ENCODE peak calls at places on chromosomes 7 and 10, in four cellular contexts. One of them, this sample, is unnamed.
A peak's percentile ranks its signal among the peaks of the same experiment; 100 is the strongest.

GRCh38 chr7:149495785-149496641 is 1.6 kb downstream of the ZNF746 start:
- DNase-seq in K562: peak; percentile 89
- DNase-seq in GM12878: no peak
- DNase-seq in HL-60: no peak
- DNase-seq in this sample: no peak

GRCh38 chr7:31114593-31115343 is 62.7 kb downstream of the ADCYAP1R1 start:
- DNase-seq in HL-60: no peak
- DNase-seq in GM12878: no peak
- DNase-seq in K562: no peak
- DNase-seq in this sample: no peak

GRCh38 chr7:107505997-107506682 is 36.3 kb downstream of the GPR22 start:
- DNase-seq in GM12878: no peak
- DNase-seq in K562: peak; percentile 16
- DNase-seq in HL-60: no peak
- DNase-seq in this sample: no peak

GRCh38 chr10:15118615-15119014 is 21.5 kb downstream of the RPP38 start:
- DNase-seq in HL-60: peak; percentile 38
- DNase-seq in GM12878: peak; percentile 24
- DNase-seq in K562: no peak
- DNase-seq in this sample: no peak

GRCh38 chr10:47288236-47288635 is 11.8 kb upstream of the GDF10 start:
- DNase-seq in HL-60: no peak
- DNase-seq in GM12878: no peak
- DNase-seq in K562: no peak
- DNase-seq in this sample: no peak

GRCh38 chr10:52659085-52659484 is 113.5 kb downstream of the MBL2 start:
- DNase-seq in HL-60: no peak
- DNase-seq in K562: no peak
- DNase-seq in GM12878: no peak
- DNase-seq in this sample: no peak

GRCh38 chr7:42247301-42247700 is 10.3 kb upstream of the GLI3 start:
- DNase-seq in GM12878: no peak
- DNase-seq in HL-60: no peak
- DNase-seq in K562: no peak
- DNase-seq in this sample: no peak

GRCh38 chr10:85604884-85605283 is 761.7 kb downstream of the GRID1 start:
- DNase-seq in K562: no peak
- DNase-seq in GM12878: no peak
- DNase-seq in HL-60: no peak
- DNase-seq in this sample: no peak

GRCh38 chr7:45711161-45711490 is 137.0 kb downstream of the ADCY1 start:
- DNase-seq in K562: no peak
- DNase-seq in GM12878: no peak
- DNase-seq in HL-60: no peak
- DNase-seq in this sample: no peak

GRCh38 chr10:73922007-73922863 is 11.3 kb downstream of the PLAU start:
- DNase-seq in K562: no peak
- DNase-seq in HL-60: no peak
- DNase-seq in GM12878: no peak
- DNase-seq in this sample: no peak

GRCh38 chr7:30465342-30466170 is 13.0 kb downstream of the NOD1 start:
- DNase-seq in GM12878: no peak
- DNase-seq in K562: no peak
- DNase-seq in HL-60: peak; percentile 22
- DNase-seq in this sample: no peak

GRCh38 chr7:128000048-128000447 is 31.2 kb downstream of the LRRC4 start:
- DNase-seq in HL-60: peak; percentile 46
- DNase-seq in GM12878: no peak
- DNase-seq in K562: no peak
- DNase-seq in this sample: no peak

GRCh38 chr7:120857558-120858298 is at the start of gene TSPAN12:
- DNase-seq in GM12878: no peak
- DNase-seq in K562: peak; percentile 86
- DNase-seq in HL-60: peak; percentile 30
- DNase-seq in this sample: peak; percentile 77

GRCh38 chr10:77233466-77233865 is 404.1 kb downstream of the KCNMA1 start:
- DNase-seq in GM12878: no peak
- DNase-seq in HL-60: no peak
- DNase-seq in K562: no peak
- DNase-seq in this sample: no peak

GRCh38 chr7:100952641-100953040 is 3.3 kb downstream of the MUC3A start:
- DNase-seq in K562: no peak
- DNase-seq in HL-60: no peak
- DNase-seq in GM12878: no peak
- DNase-seq in this sample: no peak

GRCh38 chr7:112134039-112134438 is 72.2 kb downstream of the DOCK4 start:
- DNase-seq in HL-60: no peak
- DNase-seq in K562: no peak
- DNase-seq in GM12878: no peak
- DNase-seq in this sample: no peak

GRCh38 chr7:18873674-18874341 is 243.6 kb downstream of the TWIST1 start:
- DNase-seq in K562: no peak
- DNase-seq in HL-60: no peak
- DNase-seq in GM12878: no peak
- DNase-seq in this sample: no peak

GRCh38 chr7:34320926-34321609 is 336.9 kb upstream of the NPSR1 start:
- DNase-seq in K562: peak; percentile 59
- DNase-seq in HL-60: peak; percentile 29
- DNase-seq in GM12878: peak; percentile 7
- DNase-seq in this sample: peak; percentile 57

GRCh38 chr7:37439282-37440021 is 9.2 kb downstream of the ELMO1 start:
- DNase-seq in K562: no peak
- DNase-seq in HL-60: no peak
- DNase-seq in GM12878: no peak
- DNase-seq in this sample: no peak

GRCh38 chr10:113552723-113553122 is at the start of gene HABP2:
- DNase-seq in HL-60: no peak
- DNase-seq in K562: no peak
- DNase-seq in GM12878: no peak
- DNase-seq in this sample: no peak

GRCh38 chr10:6203331-6204062 is 765 bp downstream of the PFKFB3 start:
- DNase-seq in HL-60: peak; percentile 1
- DNase-seq in K562: peak; percentile 67
- DNase-seq in GM12878: no peak
- DNase-seq in this sample: peak; percentile 83

GRCh38 chr7:151199196-151199874 is 11.0 kb downstream of the H2BK1 start:
- DNase-seq in K562: no peak
- DNase-seq in HL-60: no peak
- DNase-seq in GM12878: no peak
- DNase-seq in this sample: no peak

GRCh38 chr7:70712942-70713341 is 419.0 kb upstream of the GALNT17 start:
- DNase-seq in GM12878: no peak
- DNase-seq in K562: no peak
- DNase-seq in HL-60: no peak
- DNase-seq in this sample: no peak

GRCh38 chr7:92872701-92873100 is 36.3 kb upstream of the CDK6 start:
- DNase-seq in GM12878: no peak
- DNase-seq in K562: no peak
- DNase-seq in HL-60: no peak
- DNase-seq in this sample: no peak

GRCh38 chr7:50584793-50585399 is 19.7 kb upstream of the DDC start:
- DNase-seq in K562: no peak
- DNase-seq in HL-60: no peak
- DNase-seq in GM12878: no peak
- DNase-seq in this sample: no peak

GRCh38 chr10:125928928-125929585 is 32.7 kb downstream of the FANK1 start:
- DNase-seq in HL-60: no peak
- DNase-seq in K562: no peak
- DNase-seq in GM12878: no peak
- DNase-seq in this sample: no peak

GRCh38 chr10:100341953-100342626 is 4.9 kb upstream of the SCD start:
- DNase-seq in GM12878: no peak
- DNase-seq in K562: peak; percentile 80
- DNase-seq in HL-60: peak; percentile 67
- DNase-seq in this sample: no peak

GRCh38 chr10:131978366-131978765 is 3.4 kb downstream of the BNIP3 start:
- DNase-seq in HL-60: no peak
- DNase-seq in GM12878: no peak
- DNase-seq in K562: no peak
- DNase-seq in this sample: no peak

GRCh38 chr10:100997364-100998182 is 2.0 kb upstream of the LZTS2 start:
- DNase-seq in GM12878: no peak
- DNase-seq in K562: peak; percentile 83
- DNase-seq in HL-60: peak; percentile 82
- DNase-seq in this sample: peak; percentile 77

GRCh38 chr7:75965617-75966016 is 28.8 kb downstream of the TMEM120A start:
- DNase-seq in K562: no peak
- DNase-seq in GM12878: no peak
- DNase-seq in HL-60: no peak
- DNase-seq in this sample: no peak

GRCh38 chr7:37833107-37833817 is 15.1 kb upstream of the NME8 start:
- DNase-seq in GM12878: no peak
- DNase-seq in K562: peak; percentile 56
- DNase-seq in HL-60: peak; percentile 45
- DNase-seq in this sample: no peak

GRCh38 chr10:86207226-86207625 is 159.4 kb downstream of the GRID1 start:
- DNase-seq in HL-60: no peak
- DNase-seq in GM12878: no peak
- DNase-seq in K562: no peak
- DNase-seq in this sample: no peak

GRCh38 chr10:62149621-62150020 is 119.0 kb downstream of the RTKN2 start:
- DNase-seq in HL-60: no peak
- DNase-seq in GM12878: no peak
- DNase-seq in K562: no peak
- DNase-seq in this sample: no peak

DNA sequence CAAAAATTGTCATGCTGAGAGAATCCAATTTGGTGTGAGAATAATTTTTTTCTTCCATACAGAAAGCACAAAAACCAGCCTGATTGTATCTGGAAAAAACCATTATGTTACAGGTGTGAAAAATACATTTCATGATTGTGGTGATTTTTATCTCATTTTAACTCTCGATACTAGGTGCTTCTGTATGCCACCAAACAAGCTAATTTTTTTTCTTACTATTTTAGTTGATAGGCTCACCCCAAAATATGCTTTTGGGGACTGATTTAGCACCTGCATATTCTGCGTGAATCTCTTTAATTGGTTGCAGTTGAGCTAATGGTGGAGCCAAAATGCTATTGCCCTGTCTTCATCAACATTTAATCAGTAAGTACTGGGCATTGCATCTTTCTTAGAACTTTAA is 1.9 kb downstream of the DMTF1 start:
- DNase-seq in K562: no peak
- DNase-seq in HL-60: no peak
- DNase-seq in GM12878: no peak
- DNase-seq in this sample: no peak
- TF ChIP-seq SPI1 in K562: no peak
- TF ChIP-seq SPI1 in HL-60: no peak
- TF ChIP-seq SPI1 in GM12878: no peak
- TF ChIP-seq SPI1 in this sample: no peak

GRCh38 chr10:36185096-36185495 is 543.0 kb upstream of the FZD8 start:
- DNase-seq in GM12878: no peak
- DNase-seq in HL-60: no peak
- DNase-seq in K562: no peak
- DNase-seq in this sample: no peak

GRCh38 chr10:36183056-36183455 is 541.0 kb upstream of the FZD8 start:
- DNase-seq in K562: no peak
- DNase-seq in HL-60: no peak
- DNase-seq in GM12878: no peak
- DNase-seq in this sample: no peak

GRCh38 chr10:36182059-36182654 is 540.1 kb upstream of the FZD8 start:
- DNase-seq in HL-60: no peak
- DNase-seq in K562: no peak
- DNase-seq in GM12878: no peak
- DNase-seq in this sample: no peak

GRCh38 chr10:36181421-36181820 is 539.3 kb upstream of the FZD8 start:
- DNase-seq in GM12878: no peak
- DNase-seq in K562: no peak
- DNase-seq in HL-60: no peak
- DNase-seq in this sample: no peak

GRCh38 chr10:36183726-36184125 is 541.6 kb upstream of the FZD8 start:
- DNase-seq in GM12878: no peak
- DNase-seq in HL-60: no peak
- DNase-seq in K562: no peak
- DNase-seq in this sample: no peak
- TF ChIP-seq POLR2AphosphoS5 in GM12878: no peak
- TF ChIP-seq POLR2AphosphoS5 in HL-60: no peak
- TF ChIP-seq POLR2AphosphoS5 in K562: no peak
- TF ChIP-seq POLR2AphosphoS5 in this sample: no peak

DNA sequence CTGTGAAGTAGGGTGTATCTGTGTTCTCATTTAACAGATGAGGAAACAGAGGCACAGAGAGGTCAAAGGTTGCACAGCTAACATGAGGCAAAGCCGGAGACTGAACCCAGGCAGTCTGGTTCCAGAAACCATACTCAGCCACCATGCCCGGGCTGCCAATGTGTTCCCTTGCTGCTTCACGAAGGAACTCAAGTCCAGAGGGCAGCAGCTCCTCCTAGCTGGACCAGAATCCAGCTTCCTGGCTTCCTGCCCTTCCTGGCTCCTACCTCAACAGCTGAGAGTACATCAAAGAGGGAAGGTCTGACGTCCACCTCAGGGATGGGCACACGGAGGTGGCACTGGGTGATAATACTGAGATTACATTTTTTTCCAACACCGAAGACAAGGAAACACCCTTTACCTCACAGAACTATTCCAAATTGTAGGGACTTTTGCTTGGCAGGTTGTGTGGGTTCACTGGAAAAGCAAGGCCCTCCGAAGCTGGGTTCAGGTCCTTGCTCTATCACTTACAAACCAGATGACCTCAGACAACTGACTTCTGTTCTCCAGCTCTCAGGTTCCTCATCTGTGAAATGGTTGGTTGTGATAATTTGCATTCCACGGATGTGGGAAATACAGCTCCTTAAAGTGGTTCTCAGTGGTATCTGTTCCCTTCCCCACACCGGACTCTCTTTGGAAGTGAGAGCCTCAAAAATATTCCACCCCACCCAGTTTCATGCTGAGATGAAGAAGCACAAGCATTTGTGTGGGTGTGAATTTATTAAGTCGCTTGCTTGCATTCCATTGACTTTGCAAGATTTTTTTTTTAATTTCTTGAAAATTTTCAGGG is 154.1 kb upstream of the ZMIZ1 start:
- DNase-seq in HL-60: no peak
- DNase-seq in K562: no peak
- DNase-seq in GM12878: peak; percentile 27
- DNase-seq in this sample: no peak
- TF ChIP-seq SPI1 in HL-60: no peak
- TF ChIP-seq SPI1 in K562: no peak
- TF ChIP-seq SPI1 in GM12878: no peak
- TF ChIP-seq SPI1 in this sample: peak; percentile 33

DNA sequence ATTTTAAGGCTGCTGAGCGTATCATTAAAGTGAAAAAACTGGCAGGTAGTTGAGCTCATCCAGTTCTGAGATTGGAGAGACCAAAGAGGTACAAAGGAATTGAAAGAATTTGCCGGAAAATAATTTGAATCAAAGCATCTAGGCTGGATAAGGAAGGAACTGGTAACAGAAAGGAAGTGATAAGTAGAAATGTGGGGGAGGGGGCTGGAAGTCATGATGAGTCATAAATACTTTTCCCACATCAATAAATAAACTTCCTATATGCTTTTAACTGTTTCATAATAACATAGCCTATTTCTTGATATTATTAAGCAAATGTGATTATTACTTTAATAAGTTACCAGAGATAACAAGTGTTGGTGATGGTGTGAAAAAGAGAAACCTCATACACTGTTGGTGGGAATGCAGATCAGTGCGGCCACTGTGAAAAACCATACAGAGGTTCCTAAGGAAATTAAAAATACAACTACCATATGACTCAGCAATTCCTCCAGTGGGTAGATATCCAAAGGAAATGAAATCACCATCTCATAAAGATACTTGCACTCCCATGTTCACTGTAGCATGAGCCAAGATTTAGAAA is 27.0 kb downstream of the ZNF438 start:
- DNase-seq in HL-60: no peak
- DNase-seq in GM12878: no peak
- DNase-seq in K562: no peak
- DNase-seq in this sample: no peak
- TF ChIP-seq POLR2AphosphoS5 in HL-60: no peak
- TF ChIP-seq POLR2AphosphoS5 in GM12878: no peak
- TF ChIP-seq POLR2AphosphoS5 in K562: no peak
- TF ChIP-seq POLR2AphosphoS5 in this sample: no peak